ENCODE peak calls at places on chromosomes 7 and 10, in seven cellular contexts. E, L, X, U, Q, B and H are unnamed samples.

GRCh38 chr7:104791065-104791464 is 222.9 kb upstream of the KMT2E start:
- DNase-seq in E (peak), L (no peak), X (no peak), U (no peak), Q (no peak), B (no peak), H (no peak)

GRCh38 chr7:80236696-80237095 is 102.1 kb downstream of the GNAI1 start:
- DNase-seq in E (no peak), L (no peak), X (no peak), U (no peak), Q (no peak), B (no peak), H (no peak)

GRCh38 chr10:89653410-89653828 is 8.4 kb upstream of the PANK1 start:
- DNase-seq in E (no peak), L (no peak), X (no peak), U (no peak), Q (no peak), B (no peak), H (peak)

GRCh38 chr7:4078580-4078979 is 603.5 kb upstream of the FOXK1 start:
- DNase-seq in E (no peak), L (no peak), X (no peak), U (no peak), Q (no peak), B (no peak), H (no peak)

GRCh38 chr7:44767912-44768662 is 19.4 kb downstream of the ZMIZ2 start:
- DNase-seq in E (peak), L (no peak), X (no peak), U (no peak), Q (no peak), B (no peak), H (no peak)

GRCh38 chr7:17370901-17371550 is 72.6 kb downstream of the AHR start:
- DNase-seq in E (no peak), L (no peak), X (no peak), U (no peak), Q (no peak), B (no peak), H (no peak)

GRCh38 chr10:103433858-103434257 is 18.3 kb downstream of the CALHM2 start:
- DNase-seq in E (no peak), L (no peak), X (no peak), U (no peak), Q (no peak), B (no peak), H (no peak)

GRCh38 chr10:55734112-55734511 is 626.9 kb downstream of the ZWINT start:
- DNase-seq in E (no peak), L (no peak), X (no peak), U (no peak), Q (no peak), B (no peak), H (no peak)

GRCh38 chr7:29483219-29484104 is 80.2 kb upstream of the PRR15 start:
- DNase-seq in E (no peak), L (no peak), X (no peak), U (no peak), Q (no peak), B (no peak), H (peak)

GRCh38 chr7:85156661-85157213 is 30.1 kb downstream of the SEMA3D start:
- DNase-seq in E (no peak), L (no peak), X (no peak), U (no peak), Q (no peak), B (no peak), H (no peak)

GRCh38 chr7:3439333-3440030 is 138.4 kb downstream of the SDK1 start:
- DNase-seq in E (peak), L (no peak), X (no peak), U (no peak), Q (no peak), B (no peak), H (no peak)

GRCh38 chr10:131269776-131270460 is 41.6 kb downstream of the TCERG1L start:
- DNase-seq in E (no peak), L (no peak), X (no peak), U (no peak), Q (no peak), B (no peak), H (no peak)

GRCh38 chr10:13615650-13616049 is 28.9 kb downstream of the PRPF18 start:
- DNase-seq in E (no peak), L (no peak), X (peak), U (no peak), Q (no peak), B (no peak), H (no peak)